ENCODE peak calls at places on chromosomes 3 and 15, in four cellular contexts. U is HepG2, N is K562, W is GM12878. J is an unnamed sample.

GRCh38 chr3:179446501-179446900 is 4.8 kb downstream of the GNB4 start:
- DNase-seq in U (peak; percentile 27), N (peak; percentile 36), W (no peak), J (peak; percentile 24)

GRCh38 chr15:59997070-59997701 is 6.9 kb upstream of the FOXB1 start:
- DNase-seq in U (no peak), N (peak; percentile 39), W (no peak), J (no peak)

GRCh38 chr3:183309276-183309675 is 56.2 kb downstream of the B3GNT5 start:
- DNase-seq in U (peak; percentile 19), N (no peak), W (no peak), J (no peak)

GRCh38 chr15:57118013-57118799 is 199.8 kb downstream of the TCF12 start:
- DNase-seq in U (peak; percentile 27), N (no peak), W (no peak), J (no peak)

GRCh38 chr15:90342655-90343054 is 9.4 kb upstream of the ZNF774 start:
- DNase-seq in U (no peak), N (no peak), W (no peak), J (no peak)

GRCh38 chr3:191282262-191283215 is 46.7 kb upstream of the CCDC50 start:
- DNase-seq in U (no peak), N (no peak), W (no peak), J (no peak)

GRCh38 chr3:189530822-189531221 is 100.4 kb upstream of the TP63 start:
- DNase-seq in U (no peak), N (no peak), W (no peak), J (no peak)

GRCh38 chr15:63291507-63291906 is 14.1 kb downstream of the APH1B start:
- DNase-seq in U (no peak), N (peak; percentile 30), W (no peak), J (peak; percentile 17)

GRCh38 chr15:33100314-33100713 is 94.2 kb downstream of the FMN1 start:
- DNase-seq in U (no peak), N (no peak), W (no peak), J (no peak)

GRCh38 chr15:96390986-96391385 is 60.5 kb downstream of the NR2F2 start:
- DNase-seq in U (no peak), N (no peak), W (no peak), J (no peak)

GRCh38 chr3:54427951-54428871 is 305.9 kb downstream of the CACNA2D3 start:
- DNase-seq in U (peak; percentile 28), N (peak; percentile 58), W (peak; percentile 7), J (peak; percentile 65)

GRCh38 chr3:177487635-177488186 is 290.4 kb upstream of the TBL1XR1 start:
- DNase-seq in U (no peak), N (no peak), W (no peak), J (no peak)

GRCh38 chr15:62606376-62607164 is 436.0 kb upstream of the TPM1 start:
- DNase-seq in U (no peak), N (no peak), W (no peak), J (peak; percentile 52)

GRCh38 chr15:89364741-89365450 is 30.3 kb upstream of the POLG start:
- DNase-seq in U (no peak), N (no peak), W (no peak), J (no peak)

GRCh38 chr15:98728107-98728810 is 79.9 kb downstream of the IGF1R start:
- DNase-seq in U (no peak), N (no peak), W (no peak), J (no peak)

GRCh38 chr3:138974467-138974866 is 27.4 kb downstream of the FOXL2NB start:
- DNase-seq in U (no peak), N (no peak), W (no peak), J (no peak)

GRCh38 chr3:129967761-129968160 is 6.8 kb upstream of the TRH start:
- DNase-seq in U (no peak), N (no peak), W (no peak), J (no peak)

GRCh38 chr3:2096196-2096595 is 2.5 kb upstream of the CNTN4 start:
- DNase-seq in U (no peak), N (no peak), W (no peak), J (no peak)

GRCh38 chr3:16512435-16513140 is 911 bp downstream of the RFTN1 start:
- DNase-seq in U (no peak), N (no peak), W (no peak), J (no peak)

GRCh38 chr3:14619605-14620004 is 32.0 kb upstream of the CCDC174 start:
- DNase-seq in U (no peak), N (no peak), W (no peak), J (no peak)

GRCh38 chr3:58200846-58201355 is 9.9 kb downstream of the DNASE1L3 start:
- DNase-seq in U (no peak), N (no peak), W (no peak), J (no peak)

GRCh38 chr3:71172176-71172575 is 411.4 kb downstream of the FOXP1 start:
- DNase-seq in U (no peak), N (no peak), W (no peak), J (no peak)

GRCh38 chr3:45938858-45939257 is 4.4 kb upstream of the CXCR6 start:
- DNase-seq in U (peak; percentile 65), N (peak; percentile 89), W (peak; percentile 66), J (peak; percentile 80)

GRCh38 chr3:123021986-123022510 is 5.5 kb downstream of the SEMA5B start:
- DNase-seq in U (no peak), N (no peak), W (no peak), J (no peak)

GRCh38 chr3:192408721-192409151 is 318.6 kb downstream of the FGF12 start:
- DNase-seq in U (no peak), N (no peak), W (no peak), J (no peak)

GRCh38 chr15:32030795-32031194 is 480 bp downstream of the CHRNA7 start:
- DNase-seq in U (no peak), N (no peak), W (no peak), J (no peak)

GRCh38 chr3:171260899-171261298 is 199.3 kb downstream of the TNIK start:
- DNase-seq in U (no peak), N (no peak), W (no peak), J (no peak)

GRCh38 chr3:166071-166470 is 30.5 kb upstream of the CHL1 start:
- DNase-seq in U (no peak), N (no peak), W (no peak), J (no peak)

GRCh38 chr3:32831062-32831461 is 13.3 kb downstream of the TRIM71 start:
- DNase-seq in U (no peak), N (no peak), W (no peak), J (no peak)

GRCh38 chr15:92797168-92798052 is 102.7 kb upstream of the CHD2 start:
- DNase-seq in U (peak; percentile 78), N (peak; percentile 84), W (peak; percentile 40), J (peak; percentile 79)

GRCh38 chr3:110806924-110807323 is 264.7 kb upstream of the NECTIN3 start:
- DNase-seq in U (peak; percentile 4), N (no peak), W (no peak), J (no peak)

GRCh38 chr3:73094127-73094526 is 32.7 kb downstream of the EBLN2 start:
- DNase-seq in U (peak; percentile 23), N (peak; percentile 77), W (no peak), J (peak; percentile 24)

GRCh38 chr15:60255390-60255789 is 142.4 kb downstream of the ANXA2 start:
- DNase-seq in U (peak; percentile 68), N (peak; percentile 16), W (peak; percentile 30), J (no peak)

GRCh38 chr15:36932070-36932469 is 168.3 kb downstream of the MEIS2 start:
- DNase-seq in U (no peak), N (peak; percentile 41), W (no peak), J (no peak)

GRCh38 chr3:141815667-141816066 is 52.5 kb downstream of the GRK7 start:
- DNase-seq in U (no peak), N (no peak), W (no peak), J (no peak)

DNA sequence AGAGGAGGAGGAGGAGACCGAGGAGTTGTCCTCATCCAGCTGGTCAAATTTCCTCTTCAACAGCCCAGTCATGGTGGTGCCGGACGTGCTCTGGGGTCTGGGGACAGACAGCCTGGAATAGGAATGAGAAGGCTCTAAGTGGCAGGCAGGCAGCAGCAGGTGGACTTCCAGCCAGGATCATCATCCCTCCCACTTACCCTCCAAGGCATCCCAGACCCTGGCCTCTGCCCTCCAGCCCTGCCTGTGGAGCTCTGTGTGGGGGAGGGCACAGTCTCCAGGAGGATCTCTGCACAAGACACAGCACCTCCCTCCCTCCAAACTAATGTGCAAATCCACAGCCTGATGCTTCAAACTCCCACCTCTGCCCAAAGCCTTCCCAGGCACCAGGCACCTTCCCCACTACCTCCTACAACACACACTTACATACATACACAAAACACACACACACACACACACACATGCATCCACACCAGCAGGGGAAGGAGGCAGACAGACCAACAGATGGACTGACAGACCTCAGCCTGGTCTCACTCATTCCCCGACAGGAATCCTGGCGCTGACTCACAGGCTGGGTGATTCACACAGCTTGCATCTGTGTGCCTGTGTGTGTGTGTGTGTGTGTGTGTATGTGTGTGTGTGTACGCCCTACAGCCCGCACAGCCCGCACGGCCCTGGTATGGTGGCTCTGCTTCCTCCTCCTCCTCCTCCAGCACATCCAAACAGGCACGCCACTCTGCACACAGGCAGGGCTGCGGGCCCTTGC is 6.6 kb downstream of the CSRNP1 start:
- DNase-seq in U (peak; percentile 29), N (peak; percentile 84), W (no peak), J (peak; percentile 91)
- TF ChIP-seq ESRRA in U (no peak), N (no peak), W (no peak), J (no peak)

GRCh38 chr3:133548090-133548489 is 25.4 kb upstream of the CDV3 start:
- DNase-seq in U (no peak), N (no peak), W (no peak), J (no peak)
- TF ChIP-seq MYC in U (no peak), N (no peak), W (no peak), J (no peak)

GRCh38 chr3:160136421-160136820 is 88.8 kb upstream of the C3orf80 start:
- DNase-seq in U (no peak), N (no peak), W (no peak), J (no peak)

GRCh38 chr3:160143482-160143881 is 81.7 kb upstream of the C3orf80 start:
- DNase-seq in U (no peak), N (no peak), W (no peak), J (no peak)

GRCh38 chr3:160135850-160136249 is 89.4 kb upstream of the C3orf80 start:
- DNase-seq in U (no peak), N (no peak), W (no peak), J (no peak)

GRCh38 chr3:160141485-160142185 is 83.6 kb upstream of the C3orf80 start:
- DNase-seq in U (no peak), N (no peak), W (no peak), J (no peak)

DNA sequence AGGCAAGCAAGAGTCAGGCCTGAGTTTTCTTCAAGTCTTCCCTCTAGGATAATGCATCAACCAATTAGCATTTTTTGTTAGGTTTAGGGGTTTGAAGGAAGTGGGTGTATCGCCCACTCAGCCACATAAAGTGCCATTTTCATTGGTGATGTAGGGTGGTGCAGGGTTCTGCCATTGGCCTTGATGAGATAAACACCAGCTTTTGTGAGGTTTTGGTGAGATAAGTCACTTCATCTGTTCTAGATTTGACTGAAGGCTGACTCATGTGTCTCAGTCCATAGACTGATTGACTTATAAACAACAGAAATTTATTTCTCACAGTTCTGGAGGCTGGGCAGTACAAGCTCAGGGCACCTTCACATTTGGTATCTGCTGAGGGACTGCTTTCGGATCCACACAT is 84.5 kb upstream of the C3orf80 start:
- DNase-seq in U (no peak), N (no peak), W (no peak), J (no peak)
- TF ChIP-seq CEBPB in U (no peak), N (no peak), W (no peak), J (no peak)

GRCh38 chr3:117920240-117920923 is 1114.3 kb downstream of the IGSF11 start:
- DNase-seq in U (no peak), N (no peak), W (no peak), J (no peak)
- TF ChIP-seq ESRRA in U (no peak), N (no peak), W (no peak), J (no peak)

GRCh38 chr3:126508539-126508938 is 9.0 kb downstream of the UROC1 start:
- DNase-seq in U (no peak), N (no peak), W (no peak), J (peak; percentile 11)
- TF ChIP-seq MYC in U (no peak), N (no peak), W (no peak), J (no peak)

GRCh38 chr3:119310052-119310451 is 15.9 kb downstream of the ARHGAP31 start:
- DNase-seq in U (no peak), N (no peak), W (no peak), J (no peak)
- TF ChIP-seq CEBPB in U (no peak), N (no peak), W (no peak), J (no peak)

J was measured in A549.